ENCODE peak calls at places on chromosomes 4 and X, in seven cellular contexts. U is fibroblast of lung, P is IMR-90, G is SK-N-SH, W is MM.1S, Z is HepG2, N is astrocyte. R is an unnamed sample.

GRCh38 chrX:124726881-124727280 is 380.5 kb downstream of the SH2D1A start:
- DNase-seq in U (no peak), P (no peak), G (no peak), W (no peak), Z (no peak), N (no peak), R (no peak)

GRCh38 chrX:69025802-69026301 is 139.4 kb downstream of the PJA1 start:
- DNase-seq in U (peak; percentile 62), P (peak; percentile 81), G (no peak), W (no peak), Z (no peak), N (peak; percentile 54), R (peak; percentile 20)

GRCh38 chr4:3635090-3635820 is 103.0 kb upstream of the LRPAP1 start:
- DNase-seq in U (no peak), P (no peak), G (no peak), W (no peak), Z (no peak), N (no peak), R (no peak)

GRCh38 chr4:76674995-76675394 is 222.9 kb downstream of the SOWAHB start:
- DNase-seq in U (no peak), P (no peak), G (no peak), W (no peak), Z (peak; percentile 8), N (no peak), R (no peak)

GRCh38 chr4:150209140-150209829 is 131.0 kb downstream of the DCLK2 start:
- DNase-seq in U (peak; percentile 62), P (peak; percentile 71), G (peak; percentile 56), W (peak; percentile 42), Z (peak; percentile 41), N (peak; percentile 43), R (peak; percentile 71)

GRCh38 chr4:85222561-85222960 is 252.4 kb upstream of the ARHGAP24 start:
- DNase-seq in U (no peak), P (no peak), G (no peak), W (no peak), Z (no peak), N (no peak), R (no peak)

GRCh38 chr4:32485976-32486375 is 1765.8 kb downstream of the PCDH7 start:
- DNase-seq in U (no peak), P (no peak), G (no peak), W (no peak), Z (no peak), N (no peak), R (peak; percentile 28)

GRCh38 chrX:41922125-41922521 is 1.2 kb downstream of the CASK start:
- DNase-seq in U (peak; percentile 39), P (peak; percentile 27), G (peak; percentile 27), W (no peak), Z (no peak), N (peak; percentile 26), R (peak; percentile 60)

GRCh38 chr4:56762484-56763250 is 58.8 kb downstream of the SPINK2 start:
- DNase-seq in U (no peak), P (no peak), G (no peak), W (peak; percentile 23), Z (no peak), N (no peak), R (no peak)

GRCh38 chr4:98447648-98448047 is 186.5 kb downstream of the RAP1GDS1 start:
- DNase-seq in U (no peak), P (no peak), G (no peak), W (no peak), Z (no peak), N (no peak), R (no peak)

GRCh38 chr4:160319221-160319867 is 1216.5 kb downstream of the RAPGEF2 start:
- DNase-seq in U (peak; percentile 61), P (no peak), G (no peak), W (no peak), Z (no peak), N (peak; percentile 49), R (no peak)

GRCh38 chr4:2591189-2591588 is 54.7 kb downstream of the FAM193A start:
- DNase-seq in U (peak; percentile 46), P (peak; percentile 43), G (peak; percentile 54), W (no peak), Z (no peak), N (peak; percentile 33), R (peak; percentile 21)

GRCh38 chr4:113026556-113026955 is 22.9 kb upstream of the ANK2 start:
- DNase-seq in U (peak; percentile 72), P (no peak), G (no peak), W (no peak), Z (no peak), N (peak; percentile 57), R (peak; percentile 56)

DNA sequence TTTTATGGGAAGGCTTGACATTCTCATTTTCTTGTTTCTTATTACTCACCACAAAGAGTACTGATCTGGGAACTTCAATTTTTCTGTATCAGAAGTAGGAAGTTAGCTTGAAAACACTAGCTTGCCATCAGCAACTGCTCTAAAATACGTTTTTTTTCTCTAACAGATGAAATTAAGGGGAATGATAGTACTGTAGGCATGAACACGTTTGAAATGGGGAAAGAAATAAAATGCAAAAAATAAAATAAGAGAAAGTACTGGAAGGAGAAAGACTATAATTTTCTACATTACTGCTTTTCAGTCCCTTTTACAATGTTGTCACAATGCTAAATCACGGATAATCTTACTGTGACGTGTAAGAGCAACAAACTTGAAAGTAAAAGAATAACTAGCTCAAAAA is 1.5 kb downstream of the RADX start:
- DNase-seq in U (no peak), P (no peak), G (no peak), W (no peak), Z (no peak), N (no peak), R (no peak)
- H3K9ac ChIP-seq in U (no peak overlapping the region), P (no peak overlapping the region), G (no peak overlapping the region), W (peak overlapping the region; percentile 73), Z (no peak overlapping the region), N (peak overlapping the region; percentile 83), R (no peak overlapping the region)

GRCh38 chr4:118741456-118741855 is 56.3 kb downstream of the METTL14 start:
- DNase-seq in U (no peak), P (peak; percentile 42), G (no peak), W (no peak), Z (no peak), N (no peak), R (no peak)

GRCh38 chr4:118738999-118739690 is 54.0 kb downstream of the METTL14 start:
- DNase-seq in U (no peak), P (no peak), G (no peak), W (no peak), Z (no peak), N (no peak), R (peak; percentile 51)

GRCh38 chr4:118742050-118742449 is 56.9 kb downstream of the METTL14 start:
- DNase-seq in U (no peak), P (no peak), G (no peak), W (no peak), Z (no peak), N (no peak), R (no peak)

GRCh38 chr4:118738090-118738489 is 52.9 kb downstream of the METTL14 start:
- DNase-seq in U (no peak), P (no peak), G (no peak), W (no peak), Z (no peak), N (no peak), R (no peak)

GRCh38 chr4:118740869-118741268 is 55.7 kb downstream of the METTL14 start:
- DNase-seq in U (no peak), P (no peak), G (peak; percentile 10), W (peak; percentile 33), Z (no peak), N (no peak), R (peak; percentile 84)
- H3K4me3 ChIP-seq in U (no peak overlapping the region), P (no peak overlapping the region), G (no peak overlapping the region), W (no peak overlapping the region), Z (no peak overlapping the region), N (no peak overlapping the region), R (no peak overlapping the region)

GRCh38 chr4:53908661-53909078 is 155.7 kb downstream of the CHIC2 start:
- DNase-seq in U (peak; percentile 94), P (peak; percentile 97), G (peak; percentile 58), W (peak; percentile 29), Z (peak; percentile 83), N (peak; percentile 92), R (peak; percentile 93)

GRCh38 chr4:53906786-53907185 is 157.6 kb downstream of the CHIC2 start:
- DNase-seq in U (no peak), P (peak; percentile 28), G (no peak), W (no peak), Z (no peak), N (no peak), R (peak; percentile 19)

GRCh38 chr4:53907772-53908171 is 156.6 kb downstream of the CHIC2 start:
- DNase-seq in U (no peak), P (no peak), G (no peak), W (no peak), Z (no peak), N (no peak), R (no peak)

GRCh38 chr4:53905281-53905934 is 159.0 kb downstream of the CHIC2 start:
- DNase-seq in U (no peak), P (peak; percentile 33), G (no peak), W (no peak), Z (peak; percentile 31), N (no peak), R (peak; percentile 51)

DNA sequence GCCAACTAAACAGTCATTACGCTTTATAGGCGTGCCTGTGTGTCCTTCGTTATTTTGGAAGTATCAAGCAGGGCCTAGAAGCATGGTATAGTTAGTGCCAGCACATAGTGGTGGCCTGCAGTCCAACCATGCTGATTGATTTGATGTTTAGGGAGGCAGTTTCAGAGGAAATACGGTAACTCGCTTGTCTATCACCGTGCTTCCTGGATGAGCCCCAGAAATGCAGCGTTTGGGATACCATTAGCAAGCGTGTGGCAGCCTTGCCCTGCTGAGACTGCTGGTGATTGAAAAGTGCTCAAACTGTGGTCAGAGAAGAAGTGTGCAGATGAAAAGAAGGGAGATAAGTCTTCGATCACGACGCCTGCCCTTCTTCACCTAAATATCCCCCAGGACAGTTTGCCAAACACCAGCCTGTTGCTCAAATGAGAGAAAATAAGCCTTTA is 158.4 kb downstream of the CHIC2 start:
- DNase-seq in U (peak; percentile 76), P (peak; percentile 78), G (peak; percentile 41), W (peak; percentile 66), Z (peak; percentile 36), N (peak; percentile 71), R (peak; percentile 79)
- H3K9ac ChIP-seq in U (no peak overlapping the region), P (peak overlapping the region; percentile 77), G (no peak overlapping the region), W (peak overlapping the region; percentile 20), Z (no peak overlapping the region), N (peak overlapping the region; percentile 63), R (peak overlapping the region; percentile 85)

GRCh38 chrX:63561425-63561824 is 210.3 kb upstream of the SPIN4 start:
- DNase-seq in U (peak; percentile 4), P (no peak), G (no peak), W (peak; percentile 6), Z (no peak), N (no peak), R (peak; percentile 22)
- H3K4me3 ChIP-seq in U (peak overlapping the region; percentile 82), P (peak overlapping the region; percentile 80), G (peak overlapping the region; percentile 71), W (peak overlapping the region; percentile 77), Z (peak overlapping the region; percentile 82), N (peak overlapping the region; percentile 98), R (peak overlapping the region; percentile 88)

GRCh38 chrX:152895724-152896420 is 2.0 kb upstream of the ZNF185 start:
- DNase-seq in U (no peak), P (no peak), G (no peak), W (no peak), Z (no peak), N (no peak), R (no peak)

GRCh38 chrX:152899111-152899873 is 1.4 kb downstream of the ZNF185 start:
- DNase-seq in U (no peak), P (no peak), G (no peak), W (no peak), Z (no peak), N (no peak), R (no peak)

GRCh38 chrX:152898442-152898841 is 575 bp downstream of the ZNF185 start:
- DNase-seq in U (no peak), P (no peak), G (no peak), W (no peak), Z (no peak), N (no peak), R (no peak)

GRCh38 chrX:152896450-152896849 is 1.4 kb upstream of the ZNF185 start:
- DNase-seq in U (peak; percentile 23), P (no peak), G (no peak), W (no peak), Z (no peak), N (no peak), R (no peak)

GRCh38 chrX:152897216-152898144 is at the start of gene ZNF185:
- DNase-seq in U (peak; percentile 59), P (no peak), G (peak; percentile 70), W (no peak), Z (no peak), N (peak; percentile 25), R (peak; percentile 22)
- H3K9ac ChIP-seq in U (no peak within 1 kb of the TSS), P (no peak within 1 kb of the TSS), G (peak within 1 kb of the TSS; percentile 46), W (no peak within 1 kb of the TSS), Z (no peak within 1 kb of the TSS), N (peak within 1 kb of the TSS; percentile 66), R (no peak within 1 kb of the TSS)